ENCODE peak calls at places on chromosomes 12 and 14, in four cellular contexts. One of them, this sample, is unnamed.

GRCh38 chr12:64675795-64676194 is 65.5 kb downstream of the RASSF3 start:
- DNase-seq in H9: no peak
- DNase-seq in mesendoderm: no peak
- DNase-seq in IMR-90: no peak
- DNase-seq in this sample: no peak

GRCh38 chr14:93857081-93857480 is 68.8 kb upstream of the PRIMA1 start:
- DNase-seq in H9: no peak
- DNase-seq in mesendoderm: no peak
- DNase-seq in IMR-90: no peak
- DNase-seq in this sample: no peak

GRCh38 chr14:36510078-36510799 is 9.8 kb downstream of the NKX2-1 start:
- DNase-seq in IMR-90: no peak
- DNase-seq in H9: peak; percentile 63
- DNase-seq in mesendoderm: peak; percentile 61
- DNase-seq in this sample: no peak

GRCh38 chr12:91053951-91054715 is 3.7 kb downstream of the KERA start:
- DNase-seq in IMR-90: peak; percentile 72
- DNase-seq in H9: no peak
- DNase-seq in mesendoderm: no peak
- DNase-seq in this sample: no peak

GRCh38 chr12:58575281-58575680 is 345.0 kb downstream of the LRIG3 start:
- DNase-seq in mesendoderm: no peak
- DNase-seq in H9: no peak
- DNase-seq in IMR-90: peak; percentile 94
- DNase-seq in this sample: no peak

GRCh38 chr12:95169368-95169767 is 47.9 kb downstream of the FGD6 start:
- DNase-seq in mesendoderm: peak; percentile 54
- DNase-seq in H9: no peak
- DNase-seq in IMR-90: peak; percentile 92
- DNase-seq in this sample: no peak

GRCh38 chr14:68665116-68665515 is 127.8 kb downstream of the ZFP36L1 start:
- DNase-seq in mesendoderm: no peak
- DNase-seq in IMR-90: peak; percentile 68
- DNase-seq in H9: no peak
- DNase-seq in this sample: no peak

GRCh38 chr12:93943766-93944165 is 204.6 kb upstream of the PLXNC1 start:
- DNase-seq in IMR-90: peak; percentile 37
- DNase-seq in mesendoderm: peak; percentile 37
- DNase-seq in H9: no peak
- DNase-seq in this sample: no peak

GRCh38 chr12:32595251-32595650 is 83.8 kb upstream of the DNM1L start:
- DNase-seq in H9: no peak
- DNase-seq in IMR-90: peak; percentile 82
- DNase-seq in mesendoderm: no peak
- DNase-seq in this sample: no peak

GRCh38 chr12:71160585-71160984 is 2.8 kb upstream of the TSPAN8 start:
- DNase-seq in mesendoderm: no peak
- DNase-seq in IMR-90: no peak
- DNase-seq in H9: no peak
- DNase-seq in this sample: no peak

GRCh38 chr12:92421701-92422100 is 276.1 kb upstream of the BTG1 start:
- DNase-seq in H9: no peak
- DNase-seq in IMR-90: peak; percentile 71
- DNase-seq in mesendoderm: no peak
- DNase-seq in this sample: no peak

GRCh38 chr14:20376071-20376588 is 32.7 kb downstream of the PARP2 start:
- DNase-seq in mesendoderm: no peak
- DNase-seq in H9: no peak
- DNase-seq in IMR-90: no peak
- DNase-seq in this sample: no peak

GRCh38 chr14:64061115-64061514 is 208.3 kb downstream of the SYNE2 start:
- DNase-seq in IMR-90: no peak
- DNase-seq in mesendoderm: no peak
- DNase-seq in H9: no peak
- DNase-seq in this sample: no peak

GRCh38 chr14:63952933-63953437 is 100.2 kb downstream of the SYNE2 start:
- DNase-seq in mesendoderm: no peak
- DNase-seq in IMR-90: peak; percentile 37
- DNase-seq in H9: no peak
- DNase-seq in this sample: no peak

GRCh38 chr12:124915249-124916236 is 1.1 kb upstream of the UBC start:
- DNase-seq in mesendoderm: no peak
- DNase-seq in IMR-90: peak; percentile 21
- DNase-seq in H9: peak; percentile 72
- DNase-seq in this sample: no peak

GRCh38 chr14:58557242-58557641 is 80.5 kb upstream of the DACT1 start:
- DNase-seq in H9: no peak
- DNase-seq in mesendoderm: peak; percentile 65
- DNase-seq in IMR-90: peak; percentile 44
- DNase-seq in this sample: no peak
- H2BK5ac ChIP-seq in H9: no peak overlapping the region
- H2BK5ac ChIP-seq in mesendoderm: no peak overlapping the region
- H2BK5ac ChIP-seq in IMR-90: no peak overlapping the region
- H2BK5ac ChIP-seq in this sample: no peak overlapping the region

GRCh38 chr14:100656996-100657395 is 69.7 kb upstream of the DLK1 start:
- DNase-seq in mesendoderm: no peak
- DNase-seq in IMR-90: no peak
- DNase-seq in H9: no peak
- DNase-seq in this sample: no peak

GRCh38 chr14:100660498-100661339 is 66.0 kb upstream of the DLK1 start:
- DNase-seq in IMR-90: peak; percentile 86
- DNase-seq in H9: no peak
- DNase-seq in mesendoderm: no peak
- DNase-seq in this sample: no peak

GRCh38 chr14:100657780-100658513 is 68.7 kb upstream of the DLK1 start:
- DNase-seq in mesendoderm: no peak
- DNase-seq in H9: no peak
- DNase-seq in IMR-90: no peak
- DNase-seq in this sample: no peak

GRCh38 chr14:100659345-100660001 is 67.2 kb upstream of the DLK1 start:
- DNase-seq in mesendoderm: no peak
- DNase-seq in IMR-90: no peak
- DNase-seq in H9: no peak
- DNase-seq in this sample: no peak

GRCh38 chr14:100658514-100658886 is 68.2 kb upstream of the DLK1 start:
- DNase-seq in mesendoderm: peak; percentile 48
- DNase-seq in H9: peak; percentile 65
- DNase-seq in IMR-90: no peak
- DNase-seq in this sample: no peak
- H2BK15ac ChIP-seq in mesendoderm: no peak overlapping the region
- H2BK15ac ChIP-seq in H9: no peak overlapping the region
- H2BK15ac ChIP-seq in IMR-90: no peak overlapping the region
- H2BK15ac ChIP-seq in this sample: peak overlapping the region; percentile 100

DNA sequence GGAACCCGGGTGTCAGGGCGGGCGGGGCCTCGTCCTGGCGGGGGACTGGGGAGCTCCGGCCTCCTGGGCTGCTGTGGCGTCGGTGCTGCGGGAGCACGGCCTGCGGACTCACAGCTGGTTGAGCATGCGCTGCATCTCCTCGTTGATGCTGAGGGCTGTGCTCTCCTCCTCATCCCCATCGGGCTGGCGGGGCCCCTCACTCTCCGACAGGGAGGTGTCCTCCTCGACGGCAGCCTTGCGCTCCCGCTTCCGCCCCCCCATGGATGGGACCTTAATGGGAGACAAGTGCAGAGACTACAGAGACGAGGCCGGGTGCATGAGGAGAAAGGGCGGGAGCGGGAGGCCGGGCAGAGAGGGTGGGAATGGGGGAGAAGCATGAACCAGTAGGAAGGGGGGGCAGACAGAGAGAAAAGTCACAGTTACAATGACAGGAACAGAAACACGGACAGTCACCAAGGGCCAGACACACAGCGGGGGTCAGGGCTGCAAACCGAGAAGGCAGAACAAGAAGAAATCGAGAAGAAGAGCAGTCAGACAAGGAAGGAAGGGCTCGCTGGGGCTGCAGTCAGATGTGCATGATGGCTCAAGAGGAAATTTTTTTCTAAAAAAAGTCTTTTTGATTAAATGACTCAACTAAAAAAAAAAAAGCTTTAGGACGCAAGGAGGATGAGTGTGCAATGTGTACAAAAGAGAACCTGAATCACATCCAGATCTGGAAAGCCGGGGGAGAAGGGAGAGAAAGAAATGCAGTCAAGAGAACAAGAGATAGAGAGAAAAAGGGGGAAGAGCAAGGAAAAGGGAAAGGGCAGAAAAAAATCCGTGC is 7.1 kb downstream of the IFFO1 start:
- DNase-seq in IMR-90: peak; percentile 90
- DNase-seq in H9: no peak
- DNase-seq in mesendoderm: no peak
- DNase-seq in this sample: no peak
- H2BK5ac ChIP-seq in IMR-90: peak overlapping the region; percentile 99
- H2BK5ac ChIP-seq in H9: no peak overlapping the region
- H2BK5ac ChIP-seq in mesendoderm: no peak overlapping the region
- H2BK5ac ChIP-seq in this sample: no peak overlapping the region

DNA sequence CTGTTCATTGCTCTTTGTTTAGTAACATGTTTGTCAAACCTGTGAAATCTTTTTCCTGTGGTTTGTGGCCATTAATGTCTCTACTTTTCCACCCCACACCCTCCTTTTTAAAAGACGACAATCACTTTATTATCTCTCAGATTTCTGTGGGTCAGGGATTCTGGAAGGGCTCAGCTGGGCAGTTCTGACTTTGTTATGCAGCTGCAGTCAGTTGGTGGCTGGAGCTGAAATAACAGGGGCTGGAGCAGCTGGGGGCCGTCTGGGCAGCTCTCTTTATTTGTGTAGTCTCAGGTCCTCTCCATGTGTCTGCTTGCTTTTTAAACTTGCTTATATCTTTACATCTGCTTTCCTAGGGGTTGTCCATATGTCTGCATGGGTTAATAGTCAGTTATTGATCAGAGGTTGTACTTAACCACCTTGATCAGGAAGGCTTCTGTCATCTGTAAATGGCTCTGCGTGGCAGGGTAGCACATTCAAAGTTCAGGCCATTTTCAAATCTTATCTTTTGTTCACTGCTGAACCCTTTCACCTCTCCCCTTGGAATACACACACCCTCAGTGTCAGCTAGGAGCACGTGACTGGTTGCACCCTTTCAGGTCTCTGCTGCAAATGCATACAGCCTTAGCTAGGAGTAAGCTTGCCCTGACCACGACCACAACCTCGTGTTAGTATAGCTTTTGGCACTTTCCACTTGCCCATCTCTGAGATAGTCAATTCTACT is 27.9 kb downstream of the BORCS5 start:
- DNase-seq in IMR-90: no peak
- DNase-seq in H9: peak; percentile 77
- DNase-seq in mesendoderm: peak; percentile 56
- DNase-seq in this sample: no peak
- H2BK15ac ChIP-seq in IMR-90: no peak overlapping the region
- H2BK15ac ChIP-seq in H9: no peak overlapping the region
- H2BK15ac ChIP-seq in mesendoderm: no peak overlapping the region
- H2BK15ac ChIP-seq in this sample: no peak overlapping the region

GRCh38 chr12:49470986-49471385 is 67.8 kb upstream of the KCNH3 start:
- DNase-seq in IMR-90: peak; percentile 23
- DNase-seq in mesendoderm: no peak
- DNase-seq in H9: no peak
- DNase-seq in this sample: no peak

GRCh38 chr12:49471557-49471956 is 67.3 kb upstream of the KCNH3 start:
- DNase-seq in H9: no peak
- DNase-seq in IMR-90: no peak
- DNase-seq in mesendoderm: no peak
- DNase-seq in this sample: no peak

GRCh38 chr12:49478949-49479664 is 59.7 kb upstream of the KCNH3 start:
- DNase-seq in H9: peak; percentile 64
- DNase-seq in mesendoderm: peak; percentile 51
- DNase-seq in IMR-90: no peak
- DNase-seq in this sample: no peak

GRCh38 chr12:49476091-49476490 is 62.7 kb upstream of the KCNH3 start:
- DNase-seq in mesendoderm: peak; percentile 18
- DNase-seq in IMR-90: no peak
- DNase-seq in H9: peak; percentile 49
- DNase-seq in this sample: no peak
- H2BK5ac ChIP-seq in mesendoderm: no peak overlapping the region
- H2BK5ac ChIP-seq in IMR-90: no peak overlapping the region
- H2BK5ac ChIP-seq in H9: no peak overlapping the region
- H2BK5ac ChIP-seq in this sample: no peak overlapping the region

DNA sequence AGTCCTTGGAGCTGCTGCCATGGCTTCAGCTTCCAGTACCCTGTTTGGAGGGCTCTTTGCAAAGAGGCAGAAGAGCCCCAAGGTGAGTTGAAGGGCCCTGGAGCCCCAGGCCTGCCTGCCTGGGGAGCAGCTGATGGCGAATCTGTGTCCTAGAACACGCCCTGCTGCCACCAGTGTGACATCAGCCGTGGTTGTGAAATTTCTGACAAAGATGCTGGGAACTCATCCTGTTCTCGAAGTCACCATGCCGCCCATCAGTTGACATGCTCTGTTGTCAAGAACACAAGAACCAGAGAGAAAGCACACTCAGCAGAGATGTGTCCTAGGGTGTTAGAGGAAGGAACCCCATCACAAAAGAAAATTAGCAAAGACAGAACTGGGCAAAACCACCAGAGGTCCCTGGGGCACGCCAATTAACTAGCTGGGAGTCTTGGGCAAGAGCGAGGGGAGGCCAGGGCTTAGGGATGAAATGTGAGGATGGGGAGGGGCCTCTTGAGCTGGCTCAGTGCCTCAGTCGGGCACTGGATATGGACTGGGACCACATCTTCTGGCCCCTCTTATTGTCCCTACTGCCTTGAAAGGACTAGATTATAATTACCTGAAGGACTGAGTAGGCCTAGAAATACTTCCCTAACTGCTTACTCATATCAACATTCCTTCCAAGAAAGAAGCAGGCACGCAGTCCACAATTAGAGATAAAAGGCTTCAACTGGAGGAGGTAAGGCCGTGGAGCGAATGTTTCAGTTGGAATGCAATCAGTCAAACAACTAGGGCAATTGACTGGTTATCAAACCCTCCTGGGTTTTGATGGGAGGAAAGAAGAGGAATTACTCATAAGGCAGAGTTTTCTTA is 163.1 kb downstream of the CACNA1C start:
- DNase-seq in mesendoderm: peak; percentile 34
- DNase-seq in IMR-90: peak; percentile 57
- DNase-seq in H9: no peak
- DNase-seq in this sample: no peak
- H2BK15ac ChIP-seq in mesendoderm: no peak overlapping the region
- H2BK15ac ChIP-seq in IMR-90: no peak overlapping the region
- H2BK15ac ChIP-seq in H9: no peak overlapping the region
- H2BK15ac ChIP-seq in this sample: peak overlapping the region; percentile 57

GRCh38 chr14:50666772-50667490 is 1.2 kb downstream of the SAV1 start:
- DNase-seq in H9: peak; percentile 53
- DNase-seq in IMR-90: peak; percentile 73
- DNase-seq in mesendoderm: peak; percentile 85
- DNase-seq in this sample: peak; percentile 30
- H2BK5ac ChIP-seq in H9: no peak overlapping the region
- H2BK5ac ChIP-seq in IMR-90: peak overlapping the region; percentile 99
- H2BK5ac ChIP-seq in mesendoderm: peak overlapping the region; percentile 28
- H2BK5ac ChIP-seq in this sample: no peak overlapping the region

GRCh38 chr14:99608591-99608990 is 4.6 kb upstream of the CCDC85C start:
- DNase-seq in H9: no peak
- DNase-seq in mesendoderm: no peak
- DNase-seq in IMR-90: no peak
- DNase-seq in this sample: no peak
- H2BK15ac ChIP-seq in H9: no peak overlapping the region
- H2BK15ac ChIP-seq in mesendoderm: no peak overlapping the region
- H2BK15ac ChIP-seq in IMR-90: no peak overlapping the region
- H2BK15ac ChIP-seq in this sample: no peak overlapping the region

This sample was measured in neuronal stem cell.